ENCODE peak calls at places on chromosomes 13 and 19, in nine cellular contexts. G, D, Y, V, M, E, F, A and B are unnamed samples.

GRCh38 chr13:47455581-47455980 is 545.5 kb downstream of the SUCLA2 start:
- DNase-seq in G (no peak), D (no peak), Y (no peak), V (peak; percentile 31), M (peak; percentile 24), E (no peak), F (peak; percentile 20), A (no peak), B (no peak)

GRCh38 chr13:97339019-97339988 is 94.7 kb upstream of the RAP2A start:
- DNase-seq in G (no peak), D (no peak), Y (no peak), V (no peak), M (peak; percentile 84), E (no peak), F (peak; percentile 98), A (no peak), B (no peak)

GRCh38 chr13:88544836-88545235 is 873.7 kb downstream of the SLITRK5 start:
- DNase-seq in G (no peak), D (no peak), Y (no peak), V (no peak), M (no peak), E (no peak), F (no peak), A (no peak), B (no peak)

GRCh38 chr13:35961002-35961401 is 170.2 kb downstream of the DCLK1 start:
- DNase-seq in G (no peak), D (no peak), Y (no peak), V (no peak), M (peak; percentile 49), E (no peak), F (peak; percentile 11), A (no peak), B (no peak)

GRCh38 chr19:35860818-35861639 is 4.3 kb downstream of the KIRREL2 start:
- DNase-seq in G (no peak), D (no peak), Y (no peak), V (no peak), M (no peak), E (peak; percentile 98), F (no peak), A (no peak), B (no peak)

GRCh38 chr19:19615086-19615485 is 3.4 kb downstream of the PBX4 start:
- DNase-seq in G (no peak), D (no peak), Y (no peak), V (no peak), M (peak; percentile 42), E (no peak), F (no peak), A (no peak), B (no peak)

GRCh38 chr13:96728463-96728862 is 265.8 kb downstream of the OXGR1 start:
- DNase-seq in G (no peak), D (no peak), Y (no peak), V (no peak), M (peak; percentile 77), E (no peak), F (peak; percentile 12), A (no peak), B (no peak)

GRCh38 chr19:1355974-1356865 is 27.5 kb upstream of the NDUFS7 start:
- DNase-seq in G (no peak), D (no peak), Y (no peak), V (no peak), M (no peak), E (no peak), F (peak; percentile 52), A (no peak), B (no peak)

GRCh38 chr19:21094347-21095025 is 12.5 kb downstream of the ZNF714 start:
- DNase-seq in G (no peak), D (no peak), Y (no peak), V (no peak), M (no peak), E (no peak), F (no peak), A (no peak), B (no peak)

GRCh38 chr13:77325371-77325941 is 1.4 kb downstream of the MYCBP2 start:
- DNase-seq in G (no peak), D (no peak), Y (peak; percentile 31), V (no peak), M (peak; percentile 27), E (no peak), F (peak; percentile 25), A (no peak), B (no peak)

GRCh38 chr13:19604306-19604705 is 29.2 kb upstream of the MPHOSPH8 start:
- DNase-seq in G (peak; percentile 34), D (no peak), Y (no peak), V (no peak), M (no peak), E (no peak), F (no peak), A (no peak), B (no peak)

DNA sequence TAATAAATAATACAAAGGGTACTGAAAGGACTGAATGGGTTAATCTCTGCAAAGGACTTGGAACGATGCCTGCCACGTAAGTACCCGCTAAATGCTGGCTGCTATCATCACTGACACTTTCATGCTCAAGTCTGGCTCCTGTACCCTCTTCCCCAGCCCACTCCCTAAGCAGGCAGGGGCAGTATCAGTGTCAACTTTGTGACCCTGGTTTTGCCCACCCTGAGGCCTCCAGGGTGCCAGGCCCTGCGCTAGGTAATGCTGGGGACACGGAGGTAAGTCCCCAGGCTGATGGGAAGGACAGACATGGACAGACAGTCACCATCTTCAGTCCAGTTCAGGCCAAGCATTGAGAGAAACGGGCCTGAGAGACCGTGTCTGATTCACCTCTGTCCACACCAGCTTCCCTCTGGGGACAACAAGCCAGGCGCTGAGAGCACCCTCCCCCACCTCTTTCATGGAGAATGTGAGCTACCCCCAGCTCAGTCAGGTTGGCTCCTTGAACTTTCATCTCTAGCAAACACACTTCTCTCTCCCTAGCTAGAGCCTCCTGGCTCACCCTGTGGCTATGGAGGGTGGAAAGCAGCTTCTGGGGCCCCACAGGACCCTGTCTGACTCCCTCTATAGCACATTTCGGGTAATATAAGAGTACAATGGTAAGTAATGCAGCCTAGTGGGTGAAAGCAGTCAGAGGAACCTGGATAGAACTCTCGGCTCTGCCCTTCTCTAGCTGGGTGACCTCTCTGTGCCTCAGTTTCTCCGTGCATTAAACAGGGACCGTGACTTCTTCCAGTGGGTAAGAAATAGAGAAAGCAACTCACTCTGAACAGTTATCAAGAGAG is 758 bp downstream of the ETFB start:
- DNase-seq in G (no peak), D (no peak), Y (no peak), V (no peak), M (peak; percentile 78), E (no peak), F (peak; percentile 55), A (peak; percentile 57), B (no peak)
- TF ChIP-seq CTCF in G (no peak), D (no peak), Y (peak; percentile 8), V (no peak), M (peak; percentile 13), E (no peak), F (peak; percentile 33), A (no peak), B (no peak)

GRCh38 chr13:75687145-75687763 is 51.1 kb downstream of the LMO7 start:
- DNase-seq in G (no peak), D (no peak), Y (no peak), V (no peak), M (peak; percentile 74), E (no peak), F (peak; percentile 78), A (no peak), B (no peak)
- TF ChIP-seq CTCF in G (peak; percentile 62), D (peak; percentile 47), Y (peak; percentile 32), V (no peak), M (peak; percentile 46), E (peak; percentile 72), F (peak; percentile 61), A (peak; percentile 58), B (peak; percentile 64)

GRCh38 chr19:9848060-9848459 is 12.9 kb downstream of the PIN1 start:
- DNase-seq in G (no peak), D (no peak), Y (no peak), V (peak; percentile 71), M (no peak), E (peak; percentile 65), F (no peak), A (no peak), B (no peak)
- TF ChIP-seq CTCF in G (peak; percentile 58), D (no peak), Y (peak; percentile 38), V (peak; percentile 91), M (peak; percentile 42), E (peak; percentile 82), F (peak; percentile 30), A (no peak), B (no peak)

GRCh38 chr19:13100871-13101589 is 1.6 kb downstream of the LYL1 start:
- DNase-seq in G (no peak), D (no peak), Y (no peak), V (no peak), M (no peak), E (no peak), F (no peak), A (no peak), B (no peak)
- TF ChIP-seq CTCF in G (peak; percentile 29), D (peak; percentile 17), Y (no peak), V (peak; percentile 50), M (peak; percentile 28), E (peak; percentile 62), F (peak; percentile 17), A (peak; percentile 19), B (no peak)

GRCh38 chr13:28822161-28822560 is 2.0 kb downstream of the MTUS2 start:
- DNase-seq in G (no peak), D (no peak), Y (no peak), V (no peak), M (no peak), E (no peak), F (no peak), A (no peak), B (no peak)

GRCh38 chr13:28819046-28819747 is 942 bp upstream of the MTUS2 start:
- DNase-seq in G (no peak), D (no peak), Y (peak; percentile 21), V (no peak), M (peak; percentile 39), E (no peak), F (peak; percentile 15), A (no peak), B (no peak)

GRCh38 chr13:28820099-28821051 is at the start of gene MTUS2:
- DNase-seq in G (no peak), D (no peak), Y (peak; percentile 41), V (no peak), M (no peak), E (peak; percentile 72), F (no peak), A (no peak), B (no peak)

GRCh38 chr13:28819748-28820098 is 416 bp upstream of the MTUS2 start:
- DNase-seq in G (no peak), D (no peak), Y (peak; percentile 78), V (peak; percentile 33), M (peak; percentile 24), E (peak; percentile 81), F (peak; percentile 4), A (no peak), B (peak; percentile 81)

DNA sequence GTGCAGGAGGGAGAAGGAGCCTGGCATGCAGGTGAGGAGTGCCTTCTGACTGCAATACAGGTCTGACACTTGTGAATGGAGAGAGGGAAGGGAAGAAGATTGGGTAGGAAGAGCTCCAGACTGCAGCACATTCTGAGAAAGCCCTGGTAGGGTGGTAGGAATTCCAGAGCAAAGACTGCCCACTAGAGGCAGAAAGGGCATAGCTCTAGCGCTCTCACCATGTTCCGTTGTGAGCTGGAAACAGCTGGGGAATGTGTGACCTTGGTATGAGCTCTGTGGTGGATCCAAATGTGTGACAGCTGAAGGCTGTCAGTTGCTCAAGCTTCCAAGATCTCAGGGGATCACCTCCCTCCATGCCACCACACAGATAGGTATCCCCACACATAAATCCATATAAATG is 2.9 kb upstream of the MTUS2 start:
- DNase-seq in G (no peak), D (no peak), Y (no peak), V (no peak), M (no peak), E (peak; percentile 47), F (no peak), A (no peak), B (no peak)
- TF ChIP-seq CTCF in G (peak; percentile 31), D (no peak), Y (no peak), V (peak; percentile 26), M (no peak), E (peak; percentile 69), F (no peak), A (no peak), B (no peak)

GRCh38 chr19:33997690-33998089 is 174.6 kb upstream of the LSM14A start:
- DNase-seq in G (no peak), D (no peak), Y (no peak), V (no peak), M (peak; percentile 8), E (no peak), F (peak; percentile 3), A (no peak), B (no peak)
- TF ChIP-seq CTCF in G (peak; percentile 46), D (no peak), Y (no peak), V (no peak), M (no peak), E (peak; percentile 20), F (peak; percentile 10), A (no peak), B (no peak)